ENCODE peak calls at places on chromosomes 13 and 19, in nine cellular contexts. X is tibial nerve, T is IMR-90, F is uterus, I is right lobe of liver, J is heart left ventricle, R is A549, M is gastrocnemius medialis, E is NB4. O is an unnamed sample.

GRCh38 chr13:39350461-39350881 is 252.5 kb downstream of the LHFPL6 start:
- DNase-seq in T (no peak), E (no peak), X (no peak), I (no peak), J (peak), F (no peak), R (no peak), M (no peak), O (no peak)

GRCh38 chr19:2822846-2823245 is 3.2 kb downstream of the ZNF554 start:
- DNase-seq in X (no peak), I (no peak), J (no peak), T (no peak), M (no peak), F (no peak), R (no peak), E (no peak), O (no peak)

GRCh38 chr13:100176781-100177389 is 88.0 kb downstream of the PCCA start:
- DNase-seq in M (no peak), R (no peak), F (no peak), I (no peak), T (peak), J (no peak), X (no peak), E (no peak), O (no peak)

GRCh38 chr19:57068921-57069697 is 50.7 kb upstream of the USP29 start:
- DNase-seq in I (peak), R (no peak), X (no peak), F (peak), T (no peak), M (no peak), J (no peak), E (peak), O (no peak)

GRCh38 chr13:46964789-46965527 is 68.1 kb upstream of the HTR2A start:
- DNase-seq in T (peak), E (no peak), F (no peak), M (no peak), J (no peak), X (no peak), R (no peak), I (no peak), O (no peak)

GRCh38 chr13:100808330-100808729 is 133.7 kb upstream of the TMTC4 start:
- DNase-seq in E (no peak), I (no peak), X (no peak), T (no peak), J (no peak), M (no peak), R (no peak), F (no peak), O (no peak)

GRCh38 chr19:46748325-46749109 is 2.3 kb upstream of the STRN4 start:
- DNase-seq in E (peak), F (peak), J (no peak), M (no peak), X (peak), R (peak), T (peak), I (no peak), O (no peak)

GRCh38 chr19:11478167-11479089 is 2.4 kb downstream of the ELAVL3 start:
- DNase-seq in X (no peak), M (no peak), I (no peak), T (no peak), R (no peak), F (no peak), E (no peak), J (no peak), O (no peak)

GRCh38 chr13:112465251-112466131 is 89.3 kb downstream of the SPACA7 start:
- DNase-seq in I (peak), X (no peak), M (no peak), J (no peak), R (no peak), E (no peak), F (no peak), T (no peak), O (no peak)

DNA sequence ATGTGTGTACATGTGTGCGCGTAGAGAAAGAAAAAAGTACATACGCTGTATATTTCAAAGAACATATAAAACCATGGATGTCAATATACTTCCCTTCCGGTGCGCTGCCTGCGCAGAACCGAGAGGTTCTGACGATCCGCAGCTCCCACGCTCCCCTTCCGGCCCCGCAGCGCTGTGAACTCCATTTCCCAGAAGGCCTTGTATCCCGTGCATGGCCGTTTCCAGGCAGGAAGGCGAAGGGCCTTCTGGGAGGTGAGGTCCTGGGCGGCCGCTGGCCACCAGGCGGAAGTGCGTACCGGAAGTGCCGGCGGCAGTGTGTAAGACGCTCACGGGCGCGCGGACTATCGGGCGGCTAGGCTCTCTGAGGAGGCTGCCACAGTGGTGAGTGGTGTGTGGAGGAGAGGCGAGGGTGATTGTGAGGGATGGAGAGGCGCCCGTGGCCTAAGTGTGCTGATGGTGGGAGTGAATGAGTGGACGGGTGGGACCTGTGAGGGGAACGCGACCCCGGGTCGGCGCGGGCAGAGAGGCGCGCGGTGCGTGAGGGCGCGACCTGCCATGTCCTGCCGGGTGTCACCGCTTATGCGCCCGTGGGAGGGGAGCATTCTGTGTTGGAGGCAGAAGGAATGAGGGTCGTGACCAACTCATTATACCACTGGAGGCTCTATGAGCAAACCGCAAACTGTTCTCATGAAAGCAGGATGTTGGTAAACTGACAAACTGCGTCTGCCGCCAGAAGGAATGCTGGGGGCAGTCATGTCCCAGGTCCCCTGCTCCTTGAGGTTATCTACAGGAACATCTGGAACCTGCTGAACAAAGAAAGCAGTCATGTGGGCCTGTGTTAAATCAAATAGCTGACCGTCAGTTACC is at the start of gene ERVK3-1:
- DNase-seq in I (peak), F (peak), R (peak), T (peak), M (peak), X (peak), E (peak), J (peak), O (peak)
- TF ChIP-seq CTCF in I (peak), F (peak), R (no peak), T (no peak), M (peak), X (peak), E (no peak), J (no peak), O (no peak)

DNA sequence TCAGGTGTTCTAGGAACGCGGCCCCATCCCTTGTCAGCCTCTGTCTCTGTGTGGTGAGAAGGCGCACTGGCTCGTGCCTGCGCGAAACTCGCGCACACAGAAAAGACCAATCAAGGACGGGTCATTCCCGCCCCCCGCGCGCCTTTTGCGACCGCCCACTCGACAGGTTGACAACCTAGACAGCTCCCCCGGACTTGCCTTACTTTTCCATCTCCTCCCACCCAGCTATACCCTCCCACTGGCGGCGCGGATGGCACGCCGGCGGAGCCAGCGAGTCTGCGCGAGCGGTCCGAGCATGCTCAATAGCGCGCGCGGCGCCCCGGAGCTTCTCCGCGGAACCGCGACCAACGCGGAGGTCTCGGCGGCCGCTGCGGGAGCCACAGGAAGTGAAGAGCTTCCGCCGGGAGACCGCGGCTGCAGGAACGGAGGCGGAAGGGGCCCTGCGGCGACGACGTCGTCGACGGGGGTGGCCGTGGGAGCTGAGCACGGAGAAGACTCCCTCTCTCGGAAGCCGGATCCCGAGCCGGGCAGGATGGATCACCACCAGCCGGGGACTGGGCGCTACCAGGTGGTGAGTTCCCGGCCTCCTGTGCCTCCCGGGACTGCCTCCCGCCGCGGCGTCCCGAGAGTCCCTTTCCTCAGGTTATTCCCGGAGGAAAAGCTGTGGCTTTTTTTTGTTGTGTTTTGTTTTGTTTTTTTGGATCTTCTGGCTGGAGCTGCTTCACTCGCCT is at the start of gene NDFIP2:
- DNase-seq in R (peak), I (peak), F (peak), E (peak), X (peak), T (peak), M (peak), J (peak), O (peak)
- TF ChIP-seq POLR2A in R (peak), I (peak), F (peak), E (peak), X (no peak), T (peak), M (peak), J (peak), O (no peak)

GRCh38 chr13:66689628-66690027 is 540.5 kb downstream of the PCDH9 start:
- DNase-seq in E (no peak), T (peak), J (no peak), M (no peak), I (no peak), X (no peak), R (peak), F (no peak), O (no peak)
- TF ChIP-seq CTCF in E (no peak), T (peak), J (peak), M (no peak), I (peak), X (no peak), R (peak), F (no peak), O (no peak)

GRCh38 chr13:34546841-34547240 is 395.2 kb upstream of the NBEA start:
- DNase-seq in J (no peak), F (no peak), M (no peak), E (no peak), I (no peak), X (no peak), R (no peak), T (no peak), O (no peak)
- TF ChIP-seq POLR2A in J (no peak), F (no peak), M (no peak), E (no peak), I (no peak), X (no peak), R (no peak), T (no peak), O (no peak)

DNA sequence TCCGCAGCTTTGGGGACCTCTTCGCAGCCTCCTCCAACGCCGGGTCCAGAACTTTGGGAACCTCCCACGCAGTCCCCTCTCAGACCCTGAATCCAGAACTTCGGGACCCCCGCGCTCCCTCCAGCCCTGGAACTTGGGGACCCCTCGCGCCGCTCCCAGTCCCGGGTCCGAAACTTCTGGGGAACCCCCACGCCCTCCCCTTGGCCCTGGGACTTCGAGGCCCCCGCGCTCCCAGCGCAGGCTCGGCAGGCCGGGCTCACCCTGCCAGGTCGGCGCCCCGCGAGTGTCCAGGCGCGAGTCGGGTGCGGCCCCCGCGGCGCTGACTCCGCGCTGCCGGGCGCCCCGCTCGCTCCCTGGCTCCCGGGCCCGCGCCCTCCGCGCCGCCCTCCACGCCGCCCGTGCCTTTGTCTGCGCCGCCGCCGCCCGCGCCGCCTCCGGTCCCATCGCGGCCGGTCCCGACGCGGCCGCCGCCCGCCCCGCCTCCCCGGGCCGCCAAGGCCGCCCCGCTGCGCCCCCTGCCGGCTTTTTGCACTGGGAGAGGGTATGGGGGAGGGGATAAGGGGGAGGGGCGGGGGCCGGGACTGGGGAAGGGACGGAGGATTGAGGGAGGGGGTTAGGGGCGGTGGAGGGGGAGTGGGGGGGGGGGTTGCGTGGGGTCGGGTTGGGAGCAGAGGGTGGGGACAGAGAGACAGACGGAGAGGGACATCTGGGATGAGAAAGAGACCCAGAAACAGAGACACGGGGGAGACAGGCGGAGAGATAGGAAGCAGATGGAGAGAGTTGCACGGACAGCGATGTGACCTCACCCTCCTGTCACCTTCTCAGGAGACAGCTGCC is at the start of gene HOMER3:
- DNase-seq in X (peak), I (peak), R (peak), J (peak), F (peak), E (peak), M (peak), T (peak), O (peak)
- TF ChIP-seq CTCF in X (peak), I (peak), R (peak), J (peak), F (peak), E (no peak), M (no peak), T (peak), O (no peak)

GRCh38 chr19:52635786-52636570 is 2.2 kb downstream of the ZNF83 start:
- DNase-seq in T (peak), X (no peak), M (no peak), F (no peak), E (no peak), J (no peak), R (no peak), I (no peak), O (peak)

GRCh38 chr19:52640916-52641315 is 2.8 kb upstream of the ZNF83 start:
- DNase-seq in J (no peak), X (no peak), E (peak), T (no peak), F (no peak), I (no peak), R (no peak), M (no peak), O (no peak)

GRCh38 chr19:52638601-52639000 is 446 bp upstream of the ZNF83 start:
- DNase-seq in X (no peak), M (no peak), T (peak), F (peak), I (peak), J (peak), E (no peak), R (no peak), O (peak)

GRCh38 chr19:52637718-52638585 is at the start of gene ZNF83:
- DNase-seq in T (peak), I (peak), M (peak), E (peak), R (no peak), F (peak), X (peak), J (peak), O (peak)
- TF ChIP-seq POLR2A in T (peak), I (no peak), M (peak), E (peak), R (no peak), F (peak), X (no peak), J (peak), O (peak)